ENCODE peak calls at places on chromosomes 1 and 21, in six cellular contexts. C is cardiac muscle cell, U is HCT116, S is OCI-LY7, G is right lobe of liver, L is GM12878. V is an unnamed sample.
A peak's percentile ranks its signal among the peaks of the same experiment; 100 is the strongest.

GRCh38 chr1:64131155-64131554 is 72.3 kb upstream of the UBE2U start:
- DNase-seq in C (no peak), U (no peak), S (no peak), G (no peak), L (no peak), V (no peak)

GRCh38 chr1:168488153-168488552 is 55.6 kb downstream of the XCL2 start:
- DNase-seq in C (no peak), U (no peak), S (no peak), G (no peak), L (no peak), V (no peak)

GRCh38 chr1:77175230-77175844 is 43.9 kb downstream of the PIGK start:
- DNase-seq in C (peak; percentile 1), U (peak; percentile 32), S (peak; percentile 53), G (no peak), L (no peak), V (no peak)

GRCh38 chr1:226419284-226419683 is 11.4 kb upstream of the PARP1 start:
- DNase-seq in C (no peak), U (no peak), S (no peak), G (no peak), L (no peak), V (no peak)

GRCh38 chr21:15592271-15592860 is 137.4 kb upstream of the USP25 start:
- DNase-seq in C (peak; percentile 49), U (peak; percentile 21), S (peak; percentile 51), G (no peak), L (no peak), V (peak; percentile 45)

GRCh38 chr1:41282679-41283317 is 40.7 kb upstream of the SCMH1 start:
- DNase-seq in C (peak; percentile 60), U (peak; percentile 7), S (peak; percentile 19), G (no peak), L (no peak), V (peak; percentile 16)

GRCh38 chr1:38929476-38929875 is 12.2 kb downstream of the RHBDL2 start:
- DNase-seq in C (no peak), U (no peak), S (no peak), G (no peak), L (no peak), V (peak; percentile 11)

GRCh38 chr1:225451340-225451739 is 23.5 kb upstream of the LBR start:
- DNase-seq in C (no peak), U (no peak), S (no peak), G (peak; percentile 26), L (no peak), V (no peak)

GRCh38 chr1:151494741-151495281 is 16.4 kb upstream of the CGN start:
- DNase-seq in C (no peak), U (peak; percentile 83), S (no peak), G (no peak), L (no peak), V (peak; percentile 37)

GRCh38 chr1:114610546-114611245 is 29.3 kb upstream of the BCAS2 start:
- DNase-seq in C (no peak), U (no peak), S (no peak), G (no peak), L (no peak), V (no peak)

GRCh38 chr1:200929530-200930278 is 35.0 kb downstream of the INAVA start:
- DNase-seq in C (no peak), U (no peak), S (no peak), G (no peak), L (no peak), V (no peak)

GRCh38 chr1:15090373-15090772 is 63.2 kb upstream of the TMEM51 start:
- DNase-seq in C (peak; percentile 92), U (peak; percentile 31), S (peak; percentile 71), G (no peak), L (no peak), V (peak; percentile 42)

GRCh38 chr1:24688621-24689195 is 45.6 kb downstream of the SRRM1 start:
- DNase-seq in C (peak; percentile 85), U (peak; percentile 36), S (peak; percentile 74), G (peak; percentile 72), L (no peak), V (peak; percentile 74)

GRCh38 chr1:236465959-236466303 is 57.9 kb upstream of the LGALS8 start:
- DNase-seq in C (no peak), U (no peak), S (peak; percentile 6), G (no peak), L (peak; percentile 44), V (peak; percentile 68)

GRCh38 chr21:44836666-44837471 is 19.0 kb upstream of the SUMO3 start:
- DNase-seq in C (peak; percentile 41), U (no peak), S (no peak), G (no peak), L (no peak), V (no peak)

GRCh38 chr1:246160905-246161304 is 346.2 kb downstream of the SMYD3 start:
- DNase-seq in C (no peak), U (no peak), S (no peak), G (no peak), L (no peak), V (no peak)

GRCh38 chr21:17903029-17903806 is 84.1 kb upstream of the C21orf91 start:
- DNase-seq in C (peak; percentile 17), U (no peak), S (peak; percentile 74), G (no peak), L (no peak), V (peak; percentile 35)

GRCh38 chr21:17901458-17902092 is 82.4 kb upstream of the C21orf91 start:
- DNase-seq in C (no peak), U (no peak), S (no peak), G (no peak), L (peak; percentile 23), V (peak; percentile 22)

GRCh38 chr21:17900990-17901385 is 81.8 kb upstream of the C21orf91 start:
- DNase-seq in C (no peak), U (no peak), S (no peak), G (no peak), L (no peak), V (no peak)

GRCh38 chr21:17903929-17904639 is 84.9 kb upstream of the C21orf91 start:
- DNase-seq in C (no peak), U (no peak), S (no peak), G (no peak), L (no peak), V (no peak)

DNA sequence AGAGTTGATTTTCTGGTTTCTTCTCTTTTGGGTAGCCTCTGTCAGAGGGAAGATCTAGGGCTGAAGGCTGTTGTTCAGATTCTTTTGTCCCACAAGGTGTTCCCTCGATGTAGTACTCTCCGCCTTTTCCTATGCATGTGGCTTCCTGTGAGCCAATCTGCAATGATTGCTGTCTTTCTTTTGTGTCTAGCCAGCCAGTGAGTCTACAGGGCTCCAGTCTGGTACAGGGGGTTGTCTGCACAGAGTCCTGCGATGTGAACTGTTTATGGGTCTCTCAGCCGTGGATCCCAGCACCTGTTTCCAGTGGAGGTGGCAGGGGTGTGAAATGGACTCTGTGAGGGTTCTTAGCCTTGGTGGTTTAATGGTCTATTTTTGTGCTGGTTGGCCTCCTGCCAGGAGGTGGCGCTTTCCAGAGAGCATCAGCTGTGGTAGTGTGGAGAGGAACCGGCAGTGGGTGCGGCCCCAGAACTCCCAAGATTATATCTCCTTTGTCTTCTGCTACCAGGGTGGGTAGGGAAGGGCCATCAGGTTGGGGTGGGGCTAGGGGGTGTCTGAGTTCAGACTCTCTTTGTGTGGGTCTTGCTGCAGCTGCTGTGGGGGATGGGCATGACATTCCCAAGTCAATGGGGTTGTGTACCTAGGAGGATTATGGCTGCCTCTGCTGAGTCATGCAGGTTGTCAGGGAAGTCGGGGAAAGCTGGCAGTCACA is 81.3 kb upstream of the C21orf91 start:
- DNase-seq in C (no peak), U (no peak), S (no peak), G (no peak), L (no peak), V (no peak)
- TF ChIP-seq CTCF in C (no peak), U (peak; percentile 27), S (peak; percentile 64), G (no peak), L (no peak), V (no peak)

GRCh38 chr1:160676869-160677597 is 30.2 kb upstream of the SLAMF1 start:
- DNase-seq in C (no peak), U (no peak), S (no peak), G (no peak), L (no peak), V (no peak)
- H3K4me3 ChIP-seq in C (no peak overlapping the region), U (no peak overlapping the region), S (no peak overlapping the region), G (no peak overlapping the region), L (no peak overlapping the region), V (no peak overlapping the region)

DNA sequence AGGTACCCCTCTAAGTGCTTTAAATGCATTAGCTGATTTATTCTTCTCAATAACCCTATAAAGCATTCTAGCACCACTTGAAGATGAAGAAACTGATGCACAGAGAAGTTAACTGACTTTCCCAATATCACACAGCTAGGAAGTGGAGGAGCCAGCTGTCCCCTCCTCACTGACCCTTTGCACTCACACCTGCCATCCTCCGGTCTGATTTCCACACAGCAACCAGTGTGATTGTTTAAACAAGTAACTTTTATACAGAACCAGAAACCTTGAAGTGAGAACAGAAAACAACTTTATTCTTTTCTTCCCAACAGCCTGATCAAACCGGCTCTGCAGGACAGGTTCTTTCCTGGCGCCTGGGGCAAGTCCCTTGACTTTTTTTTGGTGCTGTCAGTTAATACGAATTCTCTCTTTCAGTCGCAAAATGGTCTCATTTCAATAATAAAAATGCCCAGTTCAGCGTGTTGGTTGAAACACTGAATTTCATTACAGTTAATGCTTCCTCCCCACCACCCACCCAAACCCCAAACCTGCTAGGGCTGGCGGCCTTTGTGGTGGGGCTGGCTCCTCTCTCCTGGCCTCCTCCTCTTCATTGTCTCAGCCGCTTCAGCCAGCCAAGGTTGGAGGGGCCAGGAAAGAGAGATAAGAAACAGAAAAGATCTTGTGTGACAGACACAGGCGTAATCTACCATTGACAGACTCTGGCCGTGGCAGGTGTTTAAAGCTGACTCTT is 26.4 kb upstream of the EEIG2 start:
- DNase-seq in C (no peak), U (no peak), S (no peak), G (no peak), L (peak; percentile 40), V (peak; percentile 53)
- TF ChIP-seq CTCF in C (no peak), U (no peak), S (no peak), G (no peak), L (peak; percentile 8), V (no peak)

GRCh38 chr1:197911172-197911856 is 5.9 kb upstream of the LHX9 start:
- DNase-seq in C (no peak), U (no peak), S (no peak), G (no peak), L (no peak), V (no peak)

GRCh38 chr1:197913495-197914276 is 3.5 kb upstream of the LHX9 start:
- DNase-seq in C (no peak), U (no peak), S (no peak), G (no peak), L (no peak), V (no peak)

GRCh38 chr1:197914510-197914909 is 2.7 kb upstream of the LHX9 start:
- DNase-seq in C (no peak), U (no peak), S (no peak), G (no peak), L (no peak), V (no peak)

GRCh38 chr1:197911857-197912696 is 5.1 kb upstream of the LHX9 start:
- DNase-seq in C (no peak), U (no peak), S (no peak), G (no peak), L (no peak), V (no peak)

DNA sequence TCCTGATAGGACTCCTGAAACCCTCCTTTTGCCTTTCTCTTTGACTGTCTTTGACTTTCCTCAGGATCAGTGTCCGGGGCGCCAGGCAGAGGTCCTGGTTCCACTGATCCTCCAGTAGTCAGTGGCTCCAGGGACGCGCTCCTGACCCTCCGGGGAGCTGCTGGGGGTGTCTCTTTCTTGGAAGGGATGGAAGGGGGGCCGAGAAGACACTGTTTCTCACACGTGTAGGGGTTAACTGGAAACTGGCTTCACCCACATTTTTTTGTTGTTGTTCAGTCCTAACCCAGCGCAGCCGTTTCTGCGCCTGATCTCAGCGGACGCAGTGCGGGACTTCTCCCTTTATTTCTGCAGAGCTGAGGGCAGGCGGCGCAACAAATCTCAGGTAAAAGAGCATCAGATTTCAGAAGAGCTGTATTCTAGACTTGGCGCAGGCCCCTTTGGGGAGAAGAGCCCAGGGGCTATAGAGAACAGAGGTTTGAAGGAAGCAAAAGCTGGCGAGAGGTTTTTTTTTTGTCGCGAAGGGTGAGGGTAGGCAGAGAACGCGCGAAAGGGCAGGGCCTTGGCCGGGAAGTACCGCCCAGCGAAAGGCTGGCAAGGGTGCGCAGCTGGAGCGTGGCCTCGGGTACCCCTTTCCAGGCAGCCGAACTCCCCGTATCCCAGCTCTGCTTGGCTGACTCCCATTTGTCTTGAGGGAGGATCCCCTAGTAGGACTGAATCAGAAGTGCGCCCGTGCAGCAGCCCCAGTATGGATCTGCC is 4.3 kb upstream of the LHX9 start:
- DNase-seq in C (no peak), U (no peak), S (no peak), G (no peak), L (no peak), V (no peak)
- H3K4me3 ChIP-seq in C (no peak overlapping the region), U (no peak overlapping the region), S (no peak overlapping the region), G (no peak overlapping the region), L (no peak overlapping the region), V (peak overlapping the region; percentile 16)

V was measured in GM12865.